ENCODE peak calls at places on chromosomes 11 and 22, in nine cellular contexts. N, D, C, X, G, W, T, V and F are unnamed samples.

GRCh38 chr11:206516-207212 is 535 bp downstream of the BET1L start:
- DNase-seq in N (peak; percentile 16), D (peak; percentile 17), C (no peak), X (no peak), G (no peak), W (no peak), T (no peak), V (peak; percentile 9), F (no peak)

GRCh38 chr11:111454561-111455192 is 57.5 kb downstream of the BTG4 start:
- DNase-seq in N (peak; percentile 70), D (peak; percentile 52), C (peak; percentile 40), X (peak; percentile 6), G (peak; percentile 41), W (peak; percentile 78), T (peak; percentile 24), V (no peak), F (no peak)

GRCh38 chr11:3164540-3165151 is 464 bp downstream of the OSBPL5 start:
- DNase-seq in N (no peak), D (no peak), C (no peak), X (no peak), G (peak; percentile 6), W (no peak), T (no peak), V (no peak), F (peak; percentile 45)

GRCh38 chr22:20435436-20436308 is 2.0 kb downstream of the SCARF2 start:
- DNase-seq in N (no peak), D (no peak), C (no peak), X (no peak), G (no peak), W (no peak), T (no peak), V (no peak), F (no peak)

GRCh38 chr11:59787255-59787588 is 23.4 kb downstream of the MRPL16 start:
- DNase-seq in N (no peak), D (no peak), C (no peak), X (no peak), G (peak; percentile 40), W (no peak), T (no peak), V (no peak), F (no peak)

GRCh38 chr11:122140535-122140934 is 24.5 kb upstream of the BLID start:
- DNase-seq in N (peak; percentile 87), D (no peak), C (no peak), X (no peak), G (no peak), W (peak; percentile 86), T (no peak), V (no peak), F (no peak)

GRCh38 chr11:121406291-121406690 is 45.8 kb upstream of the SORL1 start:
- DNase-seq in N (no peak), D (no peak), C (no peak), X (no peak), G (no peak), W (no peak), T (no peak), V (no peak), F (no peak)

GRCh38 chr11:10886652-10887250 is 28.9 kb upstream of the ZBED5 start:
- DNase-seq in N (no peak), D (no peak), C (no peak), X (no peak), G (no peak), W (no peak), T (no peak), V (no peak), F (no peak)

GRCh38 chr11:29260939-29261705 is 755.7 kb downstream of the KCNA4 start:
- DNase-seq in N (peak; percentile 19), D (no peak), C (no peak), X (no peak), G (no peak), W (peak; percentile 67), T (no peak), V (no peak), F (no peak)

GRCh38 chr11:45886816-45887520 is 1.5 kb downstream of the MAPK8IP1 start:
- DNase-seq in N (no peak), D (no peak), C (no peak), X (no peak), G (no peak), W (no peak), T (no peak), V (no peak), F (no peak)

GRCh38 chr22:29550005-29550404 is 3.6 kb downstream of the THOC5 start:
- DNase-seq in N (no peak), D (no peak), C (no peak), X (no peak), G (no peak), W (no peak), T (no peak), V (no peak), F (no peak)

GRCh38 chr11:84847842-84848241 is 779.3 kb downstream of the DLG2 start:
- DNase-seq in N (no peak), D (no peak), C (no peak), X (no peak), G (no peak), W (no peak), T (no peak), V (no peak), F (no peak)

GRCh38 chr11:110529043-110529442 is 99.3 kb downstream of the FDX1 start:
- DNase-seq in N (peak; percentile 38), D (no peak), C (no peak), X (no peak), G (no peak), W (peak; percentile 35), T (no peak), V (no peak), F (no peak)

GRCh38 chr11:66844496-66845142 is 1.4 kb downstream of the RCE1 start:
- DNase-seq in N (no peak), D (no peak), C (no peak), X (no peak), G (peak; percentile 61), W (peak; percentile 31), T (no peak), V (no peak), F (no peak)

GRCh38 chr22:37976547-37976946 is 7.8 kb downstream of the SOX10 start:
- DNase-seq in N (no peak), D (no peak), C (no peak), X (no peak), G (no peak), W (no peak), T (no peak), V (no peak), F (no peak)

GRCh38 chr11:101034076-101034475 is 95.5 kb downstream of the PGR start:
- DNase-seq in N (peak; percentile 41), D (no peak), C (no peak), X (no peak), G (no peak), W (peak; percentile 29), T (no peak), V (no peak), F (no peak)

GRCh38 chr11:30960387-30960992 is 374.3 kb upstream of the MPPED2 start:
- DNase-seq in N (peak; percentile 56), D (peak; percentile 52), C (peak; percentile 66), X (no peak), G (peak; percentile 20), W (peak; percentile 84), T (no peak), V (no peak), F (no peak)

GRCh38 chr11:45852712-45853101 is 5.4 kb downstream of the CRY2 start:
- DNase-seq in N (no peak), D (no peak), C (no peak), X (no peak), G (no peak), W (no peak), T (no peak), V (no peak), F (no peak)

GRCh38 chr11:15991174-15991655 is 365.1 kb downstream of the SOX6 start:
- DNase-seq in N (no peak), D (no peak), C (no peak), X (no peak), G (no peak), W (no peak), T (no peak), V (no peak), F (no peak)

GRCh38 chr11:32434387-32435151 is 770 bp downstream of the WT1 start:
- DNase-seq in N (no peak), D (no peak), C (no peak), X (no peak), G (no peak), W (no peak), T (no peak), V (no peak), F (no peak)

GRCh38 chr22:24813861-24814770 is 8.1 kb downstream of the SGSM1 start:
- DNase-seq in N (no peak), D (no peak), C (no peak), X (no peak), G (no peak), W (no peak), T (no peak), V (no peak), F (no peak)

GRCh38 chr22:47180796-47181195 is 418.3 kb downstream of the TBC1D22A start:
- DNase-seq in N (no peak), D (no peak), C (no peak), X (no peak), G (no peak), W (no peak), T (no peak), V (no peak), F (no peak)

GRCh38 chr11:68007498-68008380 is 2.4 kb upstream of the ALDH3B1 start:
- DNase-seq in N (no peak), D (no peak), C (no peak), X (no peak), G (no peak), W (no peak), T (no peak), V (no peak), F (no peak)

GRCh38 chr22:24105018-24105360 is 76.3 kb upstream of the SUSD2 start:
- DNase-seq in N (peak; percentile 64), D (peak; percentile 89), C (no peak), X (no peak), G (no peak), W (no peak), T (no peak), V (no peak), F (no peak)